ENCODE peak calls at places on chromosomes 12 and 14, in eight cellular contexts. One of them, this sample, is unnamed.

GRCh38 chr12:1515010-1515409 is 79.4 kb downstream of the FBXL14 start:
- DNase-seq in SK-N-SH: no peak
- DNase-seq in HepG2: no peak
- DNase-seq in stomach: no peak
- DNase-seq in sigmoid colon: no peak
- DNase-seq in A549: no peak
- DNase-seq in tibial nerve: no peak
- DNase-seq in upper lobe of left lung: no peak
- DNase-seq in this sample: no peak

GRCh38 chr12:107782067-107782466 is 7.6 kb downstream of the ASCL4 start:
- DNase-seq in SK-N-SH: no peak
- DNase-seq in HepG2: no peak
- DNase-seq in stomach: no peak
- DNase-seq in sigmoid colon: no peak
- DNase-seq in A549: no peak
- DNase-seq in tibial nerve: no peak
- DNase-seq in upper lobe of left lung: no peak
- DNase-seq in this sample: no peak

GRCh38 chr12:111034911-111035577 is 114.7 kb upstream of the MYL2 start:
- DNase-seq in SK-N-SH: peak
- DNase-seq in HepG2: no peak
- DNase-seq in stomach: no peak
- DNase-seq in sigmoid colon: no peak
- DNase-seq in A549: peak
- DNase-seq in tibial nerve: no peak
- DNase-seq in upper lobe of left lung: no peak
- DNase-seq in this sample: no peak

GRCh38 chr14:99143793-99144192 is 128.2 kb downstream of the BCL11B start:
- DNase-seq in SK-N-SH: no peak
- DNase-seq in HepG2: no peak
- DNase-seq in stomach: no peak
- DNase-seq in sigmoid colon: peak
- DNase-seq in A549: no peak
- DNase-seq in tibial nerve: no peak
- DNase-seq in upper lobe of left lung: no peak
- DNase-seq in this sample: no peak

GRCh38 chr14:78737606-78738005 is 567.4 kb downstream of the NRXN3 start:
- DNase-seq in SK-N-SH: no peak
- DNase-seq in HepG2: no peak
- DNase-seq in stomach: no peak
- DNase-seq in sigmoid colon: no peak
- DNase-seq in A549: no peak
- DNase-seq in tibial nerve: no peak
- DNase-seq in upper lobe of left lung: no peak
- DNase-seq in this sample: no peak

GRCh38 chr12:53613821-53614220 is 12.4 kb downstream of the ATF7 start:
- DNase-seq in SK-N-SH: no peak
- DNase-seq in HepG2: no peak
- DNase-seq in stomach: no peak
- DNase-seq in sigmoid colon: no peak
- DNase-seq in A549: no peak
- DNase-seq in tibial nerve: no peak
- DNase-seq in upper lobe of left lung: no peak
- DNase-seq in this sample: no peak

GRCh38 chr12:8018666-8019581 is 13.6 kb upstream of the FOXJ2 start:
- DNase-seq in SK-N-SH: peak
- DNase-seq in HepG2: peak
- DNase-seq in stomach: no peak
- DNase-seq in sigmoid colon: no peak
- DNase-seq in A549: no peak
- DNase-seq in tibial nerve: no peak
- DNase-seq in upper lobe of left lung: no peak
- DNase-seq in this sample: no peak

GRCh38 chr12:110372056-110372425 is 31.5 kb downstream of the ANAPC7 start:
- DNase-seq in SK-N-SH: no peak
- DNase-seq in HepG2: no peak
- DNase-seq in stomach: no peak
- DNase-seq in sigmoid colon: no peak
- DNase-seq in A549: no peak
- DNase-seq in tibial nerve: no peak
- DNase-seq in upper lobe of left lung: no peak
- DNase-seq in this sample: no peak

GRCh38 chr12:3294481-3294911 is 196.5 kb upstream of the PRMT8 start:
- DNase-seq in SK-N-SH: peak
- DNase-seq in HepG2: no peak
- DNase-seq in stomach: no peak
- DNase-seq in sigmoid colon: no peak
- DNase-seq in A549: no peak
- DNase-seq in tibial nerve: no peak
- DNase-seq in upper lobe of left lung: no peak
- DNase-seq in this sample: no peak

GRCh38 chr12:113793250-113793649 is 172.9 kb downstream of the RBM19 start:
- DNase-seq in SK-N-SH: no peak
- DNase-seq in HepG2: no peak
- DNase-seq in stomach: no peak
- DNase-seq in sigmoid colon: no peak
- DNase-seq in A549: no peak
- DNase-seq in tibial nerve: no peak
- DNase-seq in upper lobe of left lung: no peak
- DNase-seq in this sample: no peak

GRCh38 chr14:57290753-57291152 is 22.0 kb downstream of the AP5M1 start:
- DNase-seq in SK-N-SH: no peak
- DNase-seq in HepG2: no peak
- DNase-seq in stomach: no peak
- DNase-seq in sigmoid colon: no peak
- DNase-seq in A549: no peak
- DNase-seq in tibial nerve: no peak
- DNase-seq in upper lobe of left lung: no peak
- DNase-seq in this sample: no peak

GRCh38 chr12:113622410-113622809 is 150.7 kb upstream of the LHX5 start:
- DNase-seq in SK-N-SH: no peak
- DNase-seq in HepG2: no peak
- DNase-seq in stomach: no peak
- DNase-seq in sigmoid colon: no peak
- DNase-seq in A549: no peak
- DNase-seq in tibial nerve: no peak
- DNase-seq in upper lobe of left lung: no peak
- DNase-seq in this sample: no peak

GRCh38 chr14:49732896-49733295 is 35.1 kb upstream of the KLHDC2 start:
- DNase-seq in SK-N-SH: no peak
- DNase-seq in HepG2: no peak
- DNase-seq in stomach: no peak
- DNase-seq in sigmoid colon: no peak
- DNase-seq in A549: no peak
- DNase-seq in tibial nerve: no peak
- DNase-seq in upper lobe of left lung: no peak
- DNase-seq in this sample: no peak

GRCh38 chr14:89093083-89093482 is 268.6 kb downstream of the TTC8 start:
- DNase-seq in SK-N-SH: no peak
- DNase-seq in HepG2: no peak
- DNase-seq in stomach: no peak
- DNase-seq in sigmoid colon: no peak
- DNase-seq in A549: no peak
- DNase-seq in tibial nerve: no peak
- DNase-seq in upper lobe of left lung: no peak
- DNase-seq in this sample: no peak

GRCh38 chr12:31773223-31773750 is 44.5 kb upstream of the AMN1 start:
- DNase-seq in SK-N-SH: peak
- DNase-seq in HepG2: peak
- DNase-seq in stomach: no peak
- DNase-seq in sigmoid colon: no peak
- DNase-seq in A549: no peak
- DNase-seq in tibial nerve: no peak
- DNase-seq in upper lobe of left lung: no peak
- DNase-seq in this sample: peak

GRCh38 chr14:35932659-35933159 is 106.6 kb downstream of the BRMS1L start:
- DNase-seq in SK-N-SH: no peak
- DNase-seq in HepG2: no peak
- DNase-seq in stomach: no peak
- DNase-seq in sigmoid colon: no peak
- DNase-seq in A549: no peak
- DNase-seq in tibial nerve: no peak
- DNase-seq in upper lobe of left lung: no peak
- DNase-seq in this sample: no peak

DNA sequence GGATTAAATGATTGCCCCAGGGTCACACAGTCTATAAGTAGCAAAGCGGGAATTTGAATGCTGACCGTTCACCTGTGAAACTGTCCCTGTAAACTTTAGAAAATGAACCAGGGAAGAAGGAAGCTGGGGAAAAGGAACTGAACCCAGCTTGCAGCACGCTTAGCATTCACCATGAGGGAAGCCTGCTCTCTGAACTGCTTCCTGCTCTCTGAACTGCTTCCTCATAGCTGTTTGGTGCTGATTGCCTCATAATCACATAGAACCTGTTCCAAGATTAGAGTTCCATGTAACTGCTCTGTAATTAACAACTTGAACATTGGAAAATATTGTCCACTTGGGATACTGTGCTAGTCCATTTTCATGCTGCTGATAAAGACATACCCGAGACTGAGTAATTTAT is 1504.8 kb upstream of the TMEM132C start:
- DNase-seq in SK-N-SH: no peak
- DNase-seq in HepG2: no peak
- DNase-seq in stomach: no peak
- DNase-seq in sigmoid colon: no peak
- DNase-seq in A549: no peak
- DNase-seq in tibial nerve: no peak
- DNase-seq in upper lobe of left lung: no peak
- DNase-seq in this sample: no peak
- TF ChIP-seq EP300 in SK-N-SH: no peak
- TF ChIP-seq EP300 in HepG2: no peak
- TF ChIP-seq EP300 in stomach: no peak
- TF ChIP-seq EP300 in sigmoid colon: no peak
- TF ChIP-seq EP300 in A549: no peak
- TF ChIP-seq EP300 in tibial nerve: no peak
- TF ChIP-seq EP300 in upper lobe of left lung: no peak
- TF ChIP-seq EP300 in this sample: no peak

GRCh38 chr14:102923920-102924486 is 1.5 kb downstream of the AMN start:
- DNase-seq in SK-N-SH: no peak
- DNase-seq in HepG2: no peak
- DNase-seq in stomach: no peak
- DNase-seq in sigmoid colon: no peak
- DNase-seq in A549: no peak
- DNase-seq in tibial nerve: no peak
- DNase-seq in upper lobe of left lung: no peak
- DNase-seq in this sample: no peak

GRCh38 chr14:102923201-102923919 is 897 bp downstream of the AMN start:
- DNase-seq in SK-N-SH: no peak
- DNase-seq in HepG2: peak
- DNase-seq in stomach: no peak
- DNase-seq in sigmoid colon: no peak
- DNase-seq in A549: no peak
- DNase-seq in tibial nerve: no peak
- DNase-seq in upper lobe of left lung: no peak
- DNase-seq in this sample: no peak

GRCh38 chr14:102920273-102920997 is 2.0 kb upstream of the AMN start:
- DNase-seq in SK-N-SH: no peak
- DNase-seq in HepG2: no peak
- DNase-seq in stomach: no peak
- DNase-seq in sigmoid colon: no peak
- DNase-seq in A549: no peak
- DNase-seq in tibial nerve: no peak
- DNase-seq in upper lobe of left lung: no peak
- DNase-seq in this sample: no peak

GRCh38 chr14:102920998-102921304 is 1.5 kb upstream of the AMN start:
- DNase-seq in SK-N-SH: no peak
- DNase-seq in HepG2: no peak
- DNase-seq in stomach: no peak
- DNase-seq in sigmoid colon: no peak
- DNase-seq in A549: no peak
- DNase-seq in tibial nerve: no peak
- DNase-seq in upper lobe of left lung: no peak
- DNase-seq in this sample: no peak

DNA sequence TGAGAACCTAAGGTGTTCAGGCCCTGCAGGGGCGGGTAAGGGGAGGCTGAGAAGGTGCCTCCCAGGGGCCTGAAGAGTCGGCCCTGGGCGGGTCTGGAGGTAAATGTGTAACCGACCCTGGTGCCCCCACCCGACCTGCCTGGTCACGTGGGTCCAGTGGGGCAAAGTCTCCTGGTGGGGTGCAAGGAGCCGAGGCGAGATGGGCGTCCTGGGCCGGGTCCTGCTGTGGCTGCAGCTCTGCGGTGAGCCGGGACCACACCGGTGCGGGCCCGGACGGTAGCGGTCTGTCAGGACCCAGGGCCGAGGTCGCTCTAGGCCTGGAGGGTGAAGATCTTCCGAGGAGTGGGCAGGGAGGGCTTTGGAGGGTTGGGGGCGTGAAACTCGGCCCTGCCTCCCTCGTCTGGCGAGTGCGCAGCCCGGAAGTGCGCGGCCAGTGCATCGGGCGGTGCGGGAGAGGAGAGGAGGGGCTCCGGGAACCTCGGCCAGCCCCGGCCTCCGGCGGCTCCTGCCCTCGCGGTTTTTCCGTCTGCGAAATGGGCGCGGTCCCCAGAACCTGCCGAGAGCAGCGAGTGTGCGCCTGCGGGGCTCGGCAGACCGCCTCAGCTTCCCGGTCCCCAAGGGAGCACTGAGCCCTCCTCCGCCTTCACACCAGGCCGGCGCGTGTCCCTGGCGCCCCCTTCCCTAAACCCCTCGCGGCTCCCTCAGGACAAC is at the start of gene AMN:
- DNase-seq in SK-N-SH: peak
- DNase-seq in HepG2: peak
- DNase-seq in stomach: no peak
- DNase-seq in sigmoid colon: no peak
- DNase-seq in A549: peak
- DNase-seq in tibial nerve: no peak
- DNase-seq in upper lobe of left lung: no peak
- DNase-seq in this sample: no peak
- H3K4me3 ChIP-seq in SK-N-SH: no peak
- H3K4me3 ChIP-seq in HepG2: peak
- H3K4me3 ChIP-seq in stomach: peak
- H3K4me3 ChIP-seq in sigmoid colon: peak
- H3K4me3 ChIP-seq in A549: peak
- H3K4me3 ChIP-seq in tibial nerve: peak
- H3K4me3 ChIP-seq in upper lobe of left lung: peak
- H3K4me3 ChIP-seq in this sample: no peak

DNA sequence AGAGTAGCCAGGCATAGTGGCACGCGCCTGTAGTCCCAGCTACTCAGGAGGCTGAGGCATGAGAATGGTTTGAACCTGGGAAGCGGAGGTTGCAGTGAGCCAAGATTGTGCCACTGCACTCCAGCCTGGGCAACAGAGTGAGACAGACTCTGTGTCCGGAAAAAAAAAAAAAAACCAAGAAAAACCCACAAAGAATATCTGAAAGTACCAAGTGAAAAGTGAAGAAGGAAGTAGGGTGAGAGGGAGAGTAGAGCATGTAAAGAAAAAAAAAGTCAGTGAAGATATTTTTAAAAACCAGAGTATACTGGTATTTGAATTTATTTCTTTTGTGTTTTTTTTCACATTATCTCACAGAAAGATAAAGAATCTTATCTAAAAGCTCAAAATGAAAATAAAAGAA is 43.3 kb upstream of the ISM2 start:
- DNase-seq in SK-N-SH: no peak
- DNase-seq in HepG2: no peak
- DNase-seq in stomach: no peak
- DNase-seq in sigmoid colon: no peak
- DNase-seq in A549: no peak
- DNase-seq in tibial nerve: no peak
- DNase-seq in upper lobe of left lung: no peak
- DNase-seq in this sample: no peak
- H3K27ac ChIP-seq in SK-N-SH: no peak
- H3K27ac ChIP-seq in HepG2: no peak
- H3K27ac ChIP-seq in stomach: no peak
- H3K27ac ChIP-seq in sigmoid colon: no peak
- H3K27ac ChIP-seq in A549: no peak
- H3K27ac ChIP-seq in tibial nerve: peak
- H3K27ac ChIP-seq in upper lobe of left lung: peak
- H3K27ac ChIP-seq in this sample: no peak

GRCh38 chr12:104722541-104723534 is 235.3 kb downstream of the SLC41A2 start:
- DNase-seq in SK-N-SH: peak
- DNase-seq in HepG2: no peak
- DNase-seq in stomach: no peak
- DNase-seq in sigmoid colon: no peak
- DNase-seq in A549: no peak
- DNase-seq in tibial nerve: no peak
- DNase-seq in upper lobe of left lung: no peak
- DNase-seq in this sample: no peak
- TF ChIP-seq EP300 in SK-N-SH: peak
- TF ChIP-seq EP300 in HepG2: no peak
- TF ChIP-seq EP300 in stomach: no peak
- TF ChIP-seq EP300 in sigmoid colon: no peak
- TF ChIP-seq EP300 in A549: no peak
- TF ChIP-seq EP300 in tibial nerve: no peak
- TF ChIP-seq EP300 in upper lobe of left lung: no peak
- TF ChIP-seq EP300 in this sample: no peak

This sample was measured in ovary.